ENCODE peak calls at places on chromosomes 4 and X, in seven cellular contexts. D is stimulated activated CD4-positive, alpha-beta T cell treated with anti-CD3 and anti-CD28 coated beads, Interleukin-4, amount 100 ng/mL, for 24 hours; X is NCI-H446 treated with DMSO at 0.1 percent for 48 hours; E is BJ; B is putamen; G is AML-193; R is tibial nerve. N is an unnamed sample.

GRCh38 chrX:133254666-133255065 is 36.5 kb upstream of the TFDP3 start:
- DNase-seq in D (no peak), X (no peak), E (no peak), B (no peak), G (no peak), R (no peak), N (no peak)

GRCh38 chrX:115232933-115233496 is 881 bp downstream of the LRCH2 start:
- DNase-seq in D (no peak), X (no peak), E (no peak), B (peak), G (no peak), R (no peak), N (no peak)

GRCh38 chr4:148004228-148004813 is 272.4 kb downstream of the ARHGAP10 start:
- DNase-seq in D (no peak), X (no peak), E (no peak), B (no peak), G (peak), R (peak), N (no peak)

GRCh38 chrX:100376581-100376980 is 33.5 kb downstream of the PCDH19 start:
- DNase-seq in D (no peak), X (no peak), E (peak), B (no peak), G (no peak), R (no peak), N (no peak)

GRCh38 chr4:1296324-1297022 is 6.8 kb downstream of the MAEA start:
- DNase-seq in D (no peak), X (no peak), E (no peak), B (no peak), G (no peak), R (no peak), N (no peak)

GRCh38 chr4:180617203-180617602 is 1626.0 kb upstream of the TENM3 start:
- DNase-seq in D (no peak), X (no peak), E (no peak), B (no peak), G (no peak), R (no peak), N (no peak)

GRCh38 chr4:115729739-115730266 is 616.4 kb upstream of the NDST4 start:
- DNase-seq in D (no peak), X (no peak), E (no peak), B (no peak), G (no peak), R (no peak), N (no peak)

GRCh38 chrX:50458483-50458882 is 12.1 kb downstream of the DGKK start:
- DNase-seq in D (no peak), X (no peak), E (no peak), B (no peak), G (no peak), R (no peak), N (no peak)

GRCh38 chr4:158896459-158897238 is 127.8 kb downstream of the FNIP2 start:
- DNase-seq in D (no peak), X (no peak), E (no peak), B (no peak), G (no peak), R (no peak), N (no peak)

GRCh38 chr4:70533791-70534190 is 15.4 kb downstream of the AMTN start:
- DNase-seq in D (no peak), X (no peak), E (no peak), B (no peak), G (no peak), R (no peak), N (no peak)

GRCh38 chr4:156347412-156348075 is 393.9 kb upstream of the CTSO start:
- DNase-seq in D (no peak), X (no peak), E (peak), B (no peak), G (no peak), R (no peak), N (no peak)

GRCh38 chrX:50770702-50771101 is 43.3 kb downstream of the SHROOM4 start:
- DNase-seq in D (no peak), X (no peak), E (no peak), B (no peak), G (no peak), R (no peak), N (no peak)

GRCh38 chr4:112765317-112765989 is 128.5 kb downstream of the LARP7 start:
- DNase-seq in D (no peak), X (peak), E (no peak), B (no peak), G (peak), R (no peak), N (no peak)

GRCh38 chr4:129515356-129515755 is 419.4 kb downstream of the C4orf33 start:
- DNase-seq in D (no peak), X (no peak), E (no peak), B (no peak), G (no peak), R (no peak), N (no peak)

GRCh38 chr4:7293703-7294102 is 101.4 kb downstream of the SORCS2 start:
- DNase-seq in D (no peak), X (no peak), E (no peak), B (no peak), G (no peak), R (no peak), N (no peak)

GRCh38 chr4:87050596-87050995 is 115.8 kb downstream of the AFF1 start:
- DNase-seq in D (no peak), X (no peak), E (no peak), B (no peak), G (no peak), R (peak), N (peak)

GRCh38 chr4:140078366-140078765 is 75.6 kb downstream of the MAML3 start:
- DNase-seq in D (no peak), X (no peak), E (no peak), B (no peak), G (no peak), R (peak), N (no peak)

GRCh38 chrX:38701073-38701472 is 100.2 kb upstream of the MID1IP1 start:
- DNase-seq in D (no peak), X (no peak), E (no peak), B (no peak), G (no peak), R (no peak), N (no peak)

GRCh38 chr4:75733369-75733768 is 9.0 kb downstream of the USO1 start:
- DNase-seq in D (no peak), X (no peak), E (no peak), B (no peak), G (no peak), R (no peak), N (no peak)

GRCh38 chrX:115560211-115560977 is 580 bp upstream of the PLS3 start:
- DNase-seq in D (no peak), X (no peak), E (no peak), B (no peak), G (no peak), R (no peak), N (no peak)